ENCODE peak calls at places on chromosomes 2 and 18, in nine cellular contexts. Q is GM12865, M is cardiac septum, C is GM12892, Z is ureter, O is AG04450, U is NCI-H1092 treated with DMSO at 0.1 percent for 48 hours, X is WERI-Rb-1, K is NAMALWA. L is an unnamed sample.

GRCh38 chr2:231228974-231229373 is 30.5 kb downstream of the ARMC9 start:
- DNase-seq in O (no peak), Z (no peak), Q (peak), M (no peak), U (no peak), C (no peak), X (no peak), K (peak), L (no peak)

GRCh38 chr2:230256735-230257332 is 31.3 kb downstream of the SP140 start:
- DNase-seq in X (no peak), Q (peak), O (no peak), K (no peak), M (no peak), Z (no peak), U (no peak), C (no peak), L (no peak)

GRCh38 chr18:64415218-64415617 is 266.3 kb upstream of the LINC00305 start:
- DNase-seq in O (no peak), K (no peak), C (no peak), Z (no peak), M (no peak), Q (no peak), X (no peak), U (no peak), L (no peak)

GRCh38 chr2:53575606-53576360 is 191.8 kb upstream of the CHAC2 start:
- DNase-seq in Z (no peak), Q (no peak), U (peak), K (no peak), O (no peak), X (peak), M (no peak), C (no peak), L (no peak)

GRCh38 chr2:48856144-48856543 is 100.6 kb upstream of the LHCGR start:
- DNase-seq in Z (no peak), Q (no peak), O (no peak), X (no peak), K (no peak), C (no peak), M (no peak), U (no peak), L (no peak)

GRCh38 chr2:238170386-238171071 is 11.8 kb downstream of the ERFE start:
- DNase-seq in X (no peak), K (no peak), C (no peak), Z (no peak), M (no peak), Q (no peak), O (no peak), U (no peak), L (no peak)

GRCh38 chr2:195532255-195532627 is 124.8 kb upstream of the SLC39A10 start:
- DNase-seq in U (no peak), X (no peak), M (no peak), K (no peak), C (no peak), Q (no peak), Z (no peak), O (no peak), L (peak)

GRCh38 chr2:55277310-55277709 is 8.3 kb upstream of the MTIF2 start:
- DNase-seq in M (no peak), Q (no peak), O (no peak), U (no peak), K (no peak), C (no peak), Z (no peak), X (no peak), L (no peak)

GRCh38 chr2:97868986-97869721 is 126.6 kb downstream of the TMEM131 start:
- DNase-seq in C (no peak), X (no peak), O (peak), K (no peak), Q (no peak), Z (no peak), M (peak), U (no peak), L (no peak)

GRCh38 chr18:44696892-44697291 is 16.2 kb downstream of the SETBP1 start:
- DNase-seq in Q (no peak), Z (no peak), M (no peak), K (no peak), C (no peak), U (no peak), X (no peak), O (no peak), L (no peak)

GRCh38 chr18:36828157-36828629 is 609 bp downstream of the TPGS2 start:
- DNase-seq in X (no peak), U (peak), Z (peak), O (no peak), C (no peak), Q (no peak), M (no peak), K (peak), L (no peak)

GRCh38 chr2:138997849-138998517 is 217.8 kb upstream of the NXPH2 start:
- DNase-seq in K (no peak), C (no peak), Q (no peak), X (no peak), U (no peak), Z (no peak), M (no peak), O (no peak), L (no peak)

GRCh38 chr2:236939751-236940229 is 145.9 kb upstream of the COPS8 start:
- DNase-seq in C (no peak), M (no peak), K (no peak), Z (no peak), Q (no peak), X (peak), O (no peak), U (no peak), L (no peak)

GRCh38 chr18:9048808-9049494 is 53.5 kb upstream of the NDUFV2 start:
- DNase-seq in O (no peak), Q (peak), X (no peak), C (no peak), U (no peak), K (no peak), M (no peak), Z (no peak), L (no peak)

GRCh38 chr2:72819501-72819900 is 6.3 kb downstream of the EXOC6B start:
- DNase-seq in Z (no peak), U (no peak), Q (no peak), M (no peak), K (no peak), O (no peak), X (no peak), C (no peak), L (no peak)

GRCh38 chr2:127054604-127054930 is 52.4 kb downstream of the BIN1 start:
- DNase-seq in C (no peak), O (no peak), X (no peak), Q (no peak), K (no peak), Z (no peak), M (no peak), U (no peak), L (no peak)

GRCh38 chr2:101986386-101986785 is 5.4 kb upstream of the IL1R2 start:
- DNase-seq in K (no peak), Q (no peak), C (no peak), U (no peak), Z (no peak), M (no peak), O (no peak), X (no peak), L (no peak)

GRCh38 chr2:172113617-172114016 is 10.9 kb upstream of the DLX2 start:
- DNase-seq in Z (no peak), K (peak), Q (peak), C (no peak), X (no peak), U (no peak), O (no peak), M (no peak), L (no peak)

GRCh38 chr18:55048892-55049291 is 89.6 kb upstream of the CCDC68 start:
- DNase-seq in X (no peak), M (no peak), U (no peak), C (no peak), O (no peak), K (no peak), Q (no peak), Z (no peak), L (no peak)

GRCh38 chr2:94872676-94873361 is 1.6 kb downstream of the TEKT4 start:
- DNase-seq in K (no peak), X (no peak), C (peak), O (no peak), Q (peak), M (no peak), U (no peak), Z (no peak), L (no peak)

GRCh38 chr2:1707771-1708351 is 36.5 kb downstream of the PXDN start:
- DNase-seq in M (no peak), O (peak), U (peak), Q (no peak), X (no peak), K (no peak), Z (peak), C (no peak), L (no peak)

GRCh38 chr2:182320106-182320505 is 106.7 kb downstream of the PDE1A start:
- DNase-seq in Q (no peak), X (no peak), C (no peak), U (no peak), K (no peak), Z (no peak), M (no peak), O (no peak), L (no peak)

GRCh38 chr18:35040638-35040987 is 600 bp upstream of the MAPRE2 start:
- DNase-seq in Z (no peak), M (no peak), X (no peak), U (no peak), K (no peak), C (no peak), Q (no peak), O (no peak), L (no peak)

GRCh38 chr2:96265349-96265839 is 403 bp downstream of the TMEM127 start:
- DNase-seq in X (peak), K (no peak), M (peak), Q (no peak), C (no peak), U (no peak), Z (peak), O (no peak), L (peak)

GRCh38 chr2:66667852-66668251 is 232.9 kb downstream of the MEIS1 start:
- DNase-seq in X (no peak), Q (no peak), K (no peak), Z (no peak), U (no peak), C (no peak), M (no peak), O (no peak), L (no peak)

GRCh38 chr2:98882971-98883779 is 52.9 kb downstream of the CRACDL start:
- DNase-seq in O (no peak), Q (no peak), Z (peak), K (no peak), C (no peak), U (no peak), M (no peak), X (no peak), L (no peak)

GRCh38 chr18:59547691-59548182 is 149.5 kb downstream of the CCBE1 start:
- DNase-seq in O (peak), U (no peak), M (no peak), Z (no peak), C (no peak), X (no peak), Q (peak), K (peak), L (no peak)

GRCh38 chr2:84919885-84920580 is 14.6 kb downstream of the TMSB10 start:
- DNase-seq in Q (peak), Z (peak), C (no peak), M (no peak), K (peak), U (no peak), O (peak), X (no peak), L (no peak)

L was measured in CD4-positive, alpha-beta memory T cell.